ENCODE peak calls at places on chromosomes 16 and 17, in six cellular contexts. B is K562, A is SK-N-SH, F is HCT116, X is HepG2, G is GM12878. L is an unnamed sample.
A peak's percentile ranks its signal among the peaks of the same experiment; 100 is the strongest.

GRCh38 chr17:21194688-21195087 is 19.3 kb downstream of the TMEM11 start:
- DNase-seq in F (no peak), X (no peak), A (peak; percentile 70), B (no peak), G (no peak), L (no peak)

GRCh38 chr16:68081796-68082567 is 3.2 kb upstream of the NFATC3 start:
- DNase-seq in B (no peak), X (no peak), A (no peak), G (no peak), F (no peak), L (no peak)

GRCh38 chr16:74140557-74140956 is 156.1 kb upstream of the PSMD7 start:
- DNase-seq in G (no peak), X (no peak), F (no peak), B (no peak), A (no peak), L (no peak)

GRCh38 chr16:75022567-75022966 is 23.7 kb downstream of the ZNRF1 start:
- DNase-seq in F (no peak), X (no peak), B (no peak), A (no peak), G (no peak), L (no peak)

GRCh38 chr16:25037221-25037620 is 22.1 kb upstream of the ARHGAP17 start:
- DNase-seq in X (no peak), A (no peak), B (no peak), G (no peak), F (no peak), L (no peak)

GRCh38 chr16:83211711-83212110 is 584.9 kb downstream of the CDH13 start:
- DNase-seq in B (no peak), F (no peak), A (no peak), G (no peak), X (no peak), L (no peak)

GRCh38 chr17:82967268-82968032 is 112.0 kb upstream of the METRNL start:
- DNase-seq in G (no peak), X (no peak), B (no peak), A (no peak), F (no peak), L (no peak)

GRCh38 chr17:39782980-39783379 is 45.2 kb downstream of the GRB7 start:
- DNase-seq in X (no peak), A (no peak), G (no peak), F (no peak), B (no peak), L (no peak)

GRCh38 chr16:82093901-82094300 is 58.8 kb downstream of the HSD17B2 start:
- DNase-seq in G (no peak), B (no peak), X (no peak), F (no peak), A (no peak), L (no peak)

GRCh38 chr16:14509055-14509454 is 121.0 kb downstream of the PARN start:
- DNase-seq in G (no peak), A (no peak), B (no peak), X (peak; percentile 68), F (no peak), L (no peak)

GRCh38 chr16:62038225-62038624 is 2.0 kb upstream of the CDH8 start:
- DNase-seq in X (no peak), B (no peak), G (no peak), A (no peak), F (no peak), L (no peak)

GRCh38 chr17:56994009-56994792 is 16.3 kb downstream of the SCPEP1 start:
- DNase-seq in A (no peak), G (no peak), X (no peak), F (no peak), B (no peak), L (no peak)

GRCh38 chr17:32445075-32445427 is 741 bp downstream of the PSMD11 start:
- DNase-seq in F (no peak), A (no peak), B (peak; percentile 71), X (peak; percentile 37), G (no peak), L (peak; percentile 46)

GRCh38 chr16:69934044-69934443 is 17.1 kb upstream of the CLEC18A start:
- DNase-seq in B (no peak), X (no peak), G (no peak), F (no peak), A (no peak), L (no peak)

GRCh38 chr16:12976491-12976890 is 75.1 kb downstream of the SHISA9 start:
- DNase-seq in B (no peak), G (no peak), A (no peak), F (no peak), X (no peak), L (no peak)

GRCh38 chr16:74909665-74910064 is 75.3 kb downstream of the WDR59 start:
- DNase-seq in X (no peak), B (no peak), F (no peak), G (no peak), A (no peak), L (no peak)

GRCh38 chr17:42507671-42508070 is 28.4 kb upstream of the NAGLU start:
- DNase-seq in X (no peak), A (no peak), B (no peak), F (no peak), G (no peak), L (no peak)

GRCh38 chr17:46851029-46851741 is at the start of gene WNT9B:
- DNase-seq in B (peak; percentile 65), F (no peak), X (peak; percentile 48), A (peak; percentile 90), G (no peak), L (peak; percentile 81)

GRCh38 chr17:72591500-72592241 is 470.9 kb downstream of the SOX9 start:
- DNase-seq in B (no peak), G (no peak), X (peak; percentile 28), A (peak; percentile 78), F (no peak), L (no peak)

GRCh38 chr17:72592242-72592966 is 471.6 kb downstream of the SOX9 start:
- DNase-seq in F (peak; percentile 86), G (no peak), B (peak; percentile 39), A (peak; percentile 99), X (peak; percentile 78), L (peak; percentile 96)

GRCh38 chr17:72590382-72590781 is 469.6 kb downstream of the SOX9 start:
- DNase-seq in X (peak; percentile 19), G (no peak), F (no peak), A (no peak), B (no peak), L (no peak)

GRCh38 chr17:72592967-72593325 is 472.1 kb downstream of the SOX9 start:
- DNase-seq in B (no peak), X (no peak), A (no peak), G (no peak), F (no peak), L (no peak)

DNA sequence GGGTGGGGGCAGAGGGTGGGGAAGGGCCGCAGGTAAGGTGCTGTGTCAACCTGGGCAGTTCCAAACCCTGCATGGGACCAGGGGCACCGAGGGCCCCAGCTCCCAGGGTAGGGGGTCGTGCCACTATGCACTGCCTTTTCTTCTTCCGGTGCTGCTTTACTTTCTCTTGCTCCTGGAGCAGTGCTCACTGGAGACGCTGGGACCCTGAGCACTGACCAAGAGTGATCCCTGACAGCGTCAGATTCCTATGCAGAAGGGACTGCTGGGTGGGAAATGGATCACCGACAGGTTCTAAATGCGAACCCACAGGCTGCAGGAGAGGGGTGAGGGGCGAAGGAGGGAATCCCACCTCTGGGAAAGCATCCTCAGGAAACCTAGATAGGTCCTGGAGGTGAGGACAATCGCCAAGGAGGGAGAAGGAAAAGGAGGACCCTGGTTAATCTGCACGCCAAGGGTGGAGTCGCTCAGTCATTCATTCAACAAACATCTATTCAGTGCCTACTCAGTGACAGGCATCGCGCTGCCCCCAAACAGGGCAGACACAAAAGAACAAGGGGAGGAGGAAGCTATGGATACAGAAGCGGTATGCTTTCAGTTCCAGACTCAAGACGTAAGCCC is 470.2 kb downstream of the SOX9 start:
- DNase-seq in G (no peak), B (no peak), X (no peak), F (no peak), A (no peak), L (no peak)
- TF ChIP-seq JUND in G (no peak), B (no peak), X (no peak), F (no peak), A (no peak), L (no peak)

DNA sequence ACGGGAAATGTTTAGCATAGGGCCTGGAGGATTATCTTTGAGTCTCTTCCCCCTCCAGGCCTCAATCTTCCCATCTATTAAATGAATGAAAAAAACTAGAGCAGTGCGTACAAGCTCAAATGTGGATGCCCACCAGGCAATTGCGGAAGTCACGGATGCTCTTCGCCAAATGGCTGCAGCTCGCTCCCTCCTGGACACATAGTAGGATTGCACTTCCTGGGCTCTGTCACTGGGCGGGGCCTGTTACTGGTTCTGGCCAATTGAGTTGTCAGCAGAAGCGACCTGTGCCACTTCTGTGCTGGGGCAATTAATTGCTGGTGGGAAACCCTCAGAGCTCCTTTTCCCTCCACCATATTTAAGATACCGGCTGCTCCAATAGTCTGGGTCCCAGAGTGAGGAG is 168.2 kb upstream of the IRX6 start:
- DNase-seq in A (no peak), G (no peak), X (no peak), B (peak; percentile 13), F (no peak), L (no peak)
- TF ChIP-seq JUND in A (no peak), G (no peak), X (no peak), B (no peak), F (no peak), L (no peak)

GRCh38 chr17:45382982-45383381 is 49.7 kb downstream of the ARHGAP27 start:
- DNase-seq in A (no peak), F (no peak), X (no peak), B (no peak), G (no peak), L (no peak)

GRCh38 chr17:45381001-45381400 is 51.7 kb downstream of the ARHGAP27 start:
- DNase-seq in X (no peak), G (no peak), F (no peak), B (no peak), A (no peak), L (no peak)

GRCh38 chr17:45377401-45377800 is 55.3 kb downstream of the ARHGAP27 start:
- DNase-seq in X (no peak), A (no peak), F (no peak), B (no peak), G (no peak), L (no peak)

GRCh38 chr17:45382226-45382625 is 50.4 kb downstream of the ARHGAP27 start:
- DNase-seq in G (no peak), F (no peak), X (no peak), A (no peak), B (no peak), L (no peak)

GRCh38 chr17:45380046-45380765 is 52.5 kb downstream of the ARHGAP27 start:
- DNase-seq in B (no peak), X (no peak), F (no peak), G (no peak), A (no peak), L (no peak)
- TF ChIP-seq JUND in B (no peak), X (no peak), F (no peak), G (no peak), A (no peak), L (no peak)

GRCh38 chr17:81200201-81200600 is 22.6 kb downstream of the CEP131 start:
- DNase-seq in B (no peak), G (no peak), A (no peak), X (no peak), F (no peak), L (no peak)

GRCh38 chr17:81202318-81202717 is 20.4 kb downstream of the CEP131 start:
- DNase-seq in F (no peak), X (no peak), G (no peak), B (no peak), A (no peak), L (no peak)

GRCh38 chr17:81198826-81199481 is 23.8 kb downstream of the CEP131 start:
- DNase-seq in A (no peak), F (no peak), B (no peak), G (no peak), X (no peak), L (no peak)

GRCh38 chr17:81199482-81199830 is 23.3 kb downstream of the CEP131 start:
- DNase-seq in A (no peak), F (no peak), B (no peak), X (no peak), G (no peak), L (no peak)

GRCh38 chr17:81200695-81201580 is 21.8 kb downstream of the CEP131 start:
- DNase-seq in G (no peak), A (peak; percentile 91), B (peak; percentile 82), F (peak; percentile 54), X (peak; percentile 62), L (peak; percentile 89)
- TF ChIP-seq JUND in G (no peak), A (no peak), B (no peak), F (no peak), X (no peak), L (no peak)

L was measured in T47D.